ENCODE peak calls at places on chromosomes 16 and 17, in nine cellular contexts. V is left ventricle myocardium inferior, S is cardiac muscle cell, J is transverse colon, O is heart right ventricle, U is upper lobe of right lung, T is left lung, X is lung, G is A673. M is an unnamed sample.

GRCh38 chr17:53791551-53791950 is 31.2 kb upstream of the KIF2B start:
- DNase-seq in X (no peak), J (no peak), O (no peak), T (no peak), V (no peak), G (no peak), S (no peak), U (no peak), M (no peak)

GRCh38 chr16:8795096-8795495 is 2.3 kb downstream of the TMEM186 start:
- DNase-seq in V (no peak), S (no peak), J (no peak), O (no peak), G (no peak), X (no peak), U (no peak), T (no peak), M (no peak)

GRCh38 chr17:55463600-55463999 is 42.0 kb upstream of the MMD start:
- DNase-seq in T (no peak), O (no peak), V (no peak), U (no peak), X (no peak), S (no peak), G (no peak), J (no peak), M (no peak)

GRCh38 chr16:78072275-78072674 is 27.2 kb upstream of the WWOX start:
- DNase-seq in T (no peak), J (no peak), V (no peak), G (no peak), O (no peak), U (no peak), S (no peak), X (no peak), M (peak; percentile 31)

GRCh38 chr17:59652119-59652518 is 32.4 kb downstream of the CLTC start:
- DNase-seq in U (no peak), O (no peak), S (no peak), T (no peak), X (no peak), V (no peak), G (no peak), J (no peak), M (no peak)

GRCh38 chr16:89880477-89881367 is 7.3 kb downstream of the TCF25 start:
- DNase-seq in G (no peak), V (no peak), X (no peak), T (no peak), S (no peak), J (no peak), O (no peak), U (no peak), M (no peak)

GRCh38 chr17:52410781-52411180 is 252.3 kb upstream of the CA10 start:
- DNase-seq in S (no peak), J (no peak), V (no peak), U (no peak), O (no peak), X (no peak), G (no peak), T (no peak), M (no peak)

GRCh38 chr16:14005335-14005734 is 65.8 kb upstream of the MRTFB start:
- DNase-seq in O (no peak), G (no peak), U (no peak), T (no peak), X (no peak), S (no peak), J (no peak), V (no peak), M (no peak)

GRCh38 chr16:89114159-89114981 is 20.7 kb downstream of the ACSF3 start:
- DNase-seq in O (no peak), U (peak; percentile 63), X (no peak), V (peak; percentile 10), S (no peak), J (peak; percentile 6), G (no peak), T (peak; percentile 34), M (no peak)

DNA sequence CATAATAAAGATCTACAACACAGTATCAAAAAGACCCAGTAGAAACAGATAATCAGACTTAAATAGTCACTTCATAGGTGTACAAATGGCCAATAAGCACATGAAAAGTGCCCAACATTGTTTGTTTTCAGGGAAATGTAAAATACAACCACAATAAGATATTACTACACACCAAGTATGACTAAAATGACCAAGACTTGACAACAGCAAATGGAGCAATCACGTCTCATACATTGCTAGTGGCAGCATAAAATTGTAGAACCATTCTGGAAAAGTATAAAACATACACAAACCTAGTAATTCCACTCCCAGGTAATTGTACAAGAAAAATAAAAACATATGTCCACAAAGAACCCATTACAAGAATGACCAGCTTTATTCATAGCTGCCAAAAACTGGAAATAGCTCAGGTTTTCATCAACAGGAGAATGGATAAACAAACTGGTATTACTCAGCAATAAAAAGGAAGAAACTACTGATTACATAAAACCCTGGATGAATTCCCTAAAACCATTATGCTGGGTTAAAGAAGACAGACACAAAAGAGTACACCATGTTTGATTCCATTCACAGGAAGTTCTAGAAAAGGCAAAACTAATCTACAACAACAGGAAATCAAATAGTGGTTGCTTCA is 85.6 kb downstream of the TTC19 start:
- DNase-seq in G (no peak), O (no peak), T (no peak), X (no peak), J (no peak), V (no peak), S (no peak), U (no peak), M (no peak)
- H3K27ac ChIP-seq in G (no peak overlapping the region), O (no peak overlapping the region), T (peak overlapping the region; percentile 64), X (no peak overlapping the region), J (peak overlapping the region; percentile 66), V (peak overlapping the region; percentile 10), S (no peak overlapping the region), U (peak overlapping the region; percentile 12), M (no peak overlapping the region)

DNA sequence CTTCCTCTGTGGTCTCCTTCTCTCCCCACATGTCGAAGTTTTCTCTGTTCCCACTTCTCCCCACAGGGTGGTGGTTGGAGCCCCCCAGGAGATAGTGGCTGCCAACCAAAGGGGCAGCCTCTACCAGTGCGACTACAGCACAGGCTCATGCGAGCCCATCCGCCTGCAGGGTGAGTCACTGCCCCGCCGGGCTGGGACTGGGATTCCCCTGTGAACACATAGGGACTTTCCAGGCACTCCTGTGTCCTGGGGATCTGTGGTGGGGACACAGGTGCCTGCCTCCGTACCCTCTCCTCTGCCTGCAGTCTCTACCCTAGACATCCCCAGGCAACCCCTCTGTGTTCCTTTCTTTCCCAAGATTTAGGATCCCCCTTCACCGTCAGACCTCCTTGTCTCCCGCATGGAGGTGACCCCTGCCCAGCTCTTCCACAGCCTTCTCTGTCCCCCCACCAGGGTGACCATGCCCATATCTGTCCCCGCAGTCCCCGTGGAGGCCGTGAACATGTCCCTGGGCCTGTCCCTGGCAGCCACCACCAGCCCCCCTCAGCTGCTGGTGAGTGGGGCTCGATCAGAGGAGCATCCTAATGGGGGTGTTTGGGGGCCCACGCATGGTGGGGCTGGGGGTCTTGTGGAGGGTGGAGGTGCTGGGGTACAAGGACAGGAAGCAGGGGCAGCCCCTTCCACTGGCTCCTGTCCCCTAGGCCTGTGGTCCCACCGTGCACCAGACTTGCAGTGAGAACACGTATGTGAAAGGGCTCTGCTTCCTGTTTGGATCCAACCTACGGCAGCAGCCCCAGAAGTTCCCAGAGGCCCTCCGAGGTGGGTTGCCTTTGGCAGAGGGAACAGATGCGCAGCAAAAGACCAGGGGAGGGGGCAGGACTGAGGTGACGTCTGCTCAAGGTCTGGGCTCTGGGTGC is 5.8 kb downstream of the ITGAM start:
- DNase-seq in J (no peak), U (peak; percentile 64), V (no peak), X (no peak), S (no peak), O (no peak), T (peak; percentile 47), G (peak; percentile 15), M (no peak)
- H3K4me1 ChIP-seq in J (no peaks in the 10 kb centered on the region), U (peaks cover 6% of the 10 kb centered on the region), V (no peaks in the 10 kb centered on the region), X (no peaks in the 10 kb centered on the region), S (no peaks in the 10 kb centered on the region), O (no peaks in the 10 kb centered on the region), T (peaks cover 55% of the 10 kb centered on the region), G (no peaks in the 10 kb centered on the region), M (no peaks in the 10 kb centered on the region)

GRCh38 chr17:47188266-47188665 is 829 bp downstream of the CDC27 start:
- DNase-seq in V (no peak), S (no peak), T (no peak), G (peak; percentile 15), O (peak; percentile 26), X (no peak), J (no peak), U (no peak), M (no peak)

GRCh38 chr17:47180337-47180736 is 8.8 kb downstream of the CDC27 start:
- DNase-seq in V (no peak), U (no peak), T (no peak), X (no peak), S (no peak), O (no peak), J (no peak), G (no peak), M (no peak)

GRCh38 chr17:47188799-47189731 is at the start of gene CDC27:
- DNase-seq in J (peak; percentile 100), S (peak; percentile 100), V (peak; percentile 99), G (peak; percentile 96), X (peak; percentile 99), O (peak; percentile 100), U (peak; percentile 99), T (peak; percentile 99), M (peak; percentile 97)

GRCh38 chr17:47189732-47190621 is 882 bp upstream of the CDC27 start:
- DNase-seq in J (no peak), S (no peak), O (no peak), V (no peak), T (no peak), X (no peak), G (no peak), U (no peak), M (no peak)

DNA sequence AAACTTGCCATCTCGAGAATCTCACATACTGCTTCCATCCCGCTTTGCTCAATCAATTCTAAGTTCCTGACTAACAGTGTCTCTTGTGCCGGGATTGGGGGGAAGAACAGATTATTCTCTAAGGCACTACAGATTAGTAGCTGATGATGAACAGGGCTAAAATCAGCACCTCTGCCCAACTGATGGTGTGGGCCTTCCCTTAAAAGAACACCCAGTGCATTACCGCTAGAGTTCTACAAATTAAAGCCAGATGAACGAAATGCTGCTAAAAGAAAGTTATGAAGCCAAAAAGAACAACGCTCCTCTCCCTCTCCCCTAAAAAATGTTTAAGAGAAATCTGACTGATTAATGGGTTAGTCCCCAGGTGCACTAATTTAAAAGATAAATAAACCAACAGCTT is 4.4 kb downstream of the CDC27 start:
- DNase-seq in J (no peak), X (no peak), U (no peak), T (no peak), G (no peak), S (peak; percentile 23), O (no peak), V (no peak), M (no peak)
- H3K4me3 ChIP-seq in J (no peak overlapping the region), X (no peak overlapping the region), U (no peak overlapping the region), T (no peak overlapping the region), G (no peak overlapping the region), S (no peak overlapping the region), O (no peak overlapping the region), V (peak overlapping the region; percentile 2), M (no peak overlapping the region)

DNA sequence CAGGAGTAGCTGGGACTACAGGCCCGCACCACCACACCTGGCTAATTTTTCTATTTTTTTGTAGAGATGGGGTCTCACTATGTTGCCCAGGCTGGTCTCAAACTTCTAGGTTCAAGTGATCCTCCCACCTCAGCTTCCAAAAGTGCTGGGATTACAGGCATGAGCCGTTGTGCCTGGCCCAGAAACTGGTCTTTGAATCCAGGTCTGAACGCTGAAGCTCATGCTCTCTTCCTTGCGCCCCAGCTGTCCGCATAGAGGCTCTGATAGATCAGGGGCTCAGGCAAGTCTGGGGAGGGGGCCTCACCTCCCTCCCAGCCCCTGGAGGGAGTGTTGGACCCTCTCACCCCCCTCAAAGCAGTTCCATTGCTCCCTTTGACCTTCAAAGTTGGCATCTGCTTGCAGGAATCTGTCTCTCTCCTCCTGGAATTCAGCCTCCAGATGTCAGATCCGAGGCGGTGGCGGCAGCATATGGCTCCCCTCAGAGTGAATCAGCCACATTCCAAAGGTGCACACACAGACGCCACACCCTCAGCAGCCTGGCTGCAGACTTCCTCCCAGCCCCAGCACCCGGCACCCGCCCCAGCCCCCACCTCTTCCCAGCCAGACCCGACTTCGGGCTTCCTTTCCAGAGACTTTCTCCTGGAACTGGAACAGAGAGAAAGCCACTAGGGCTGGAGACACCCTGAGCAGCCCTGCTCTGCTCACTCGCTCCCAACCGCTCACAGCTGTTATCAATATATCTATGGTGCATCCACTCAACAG is 16.9 kb upstream of the GLIS2 start:
- DNase-seq in S (peak; percentile 75), J (peak; percentile 88), O (peak; percentile 73), V (peak; percentile 80), U (peak; percentile 93), X (peak; percentile 87), G (peak; percentile 63), T (peak; percentile 86), M (no peak)
- H3K27ac ChIP-seq in S (peak overlapping the region; percentile 84), J (peak overlapping the region; percentile 89), O (peak overlapping the region; percentile 79), V (peak overlapping the region; percentile 85), U (peak overlapping the region; percentile 87), X (peak overlapping the region; percentile 94), G (peak overlapping the region; percentile 49), T (peak overlapping the region; percentile 83), M (no peak overlapping the region)

M was measured in iPS DF 6.9.